ENCODE peak calls at places on chromosomes 2 and 18, in nine cellular contexts. W, A, Q, V, P, S, F, D and R are unnamed samples.

GRCh38 chr2:27307545-27308358 is 493 bp downstream of the UCN start:
- DNase-seq in W (no peak), A (no peak), Q (no peak), V (peak), P (no peak), S (no peak), F (no peak), D (no peak), R (no peak)

GRCh38 chr2:187581125-187581896 is 27.1 kb upstream of the TFPI start:
- DNase-seq in W (no peak), A (no peak), Q (no peak), V (peak), P (no peak), S (peak), F (peak), D (peak), R (no peak)

GRCh38 chr2:805664-806063 is 128.5 kb upstream of the TMEM18 start:
- DNase-seq in W (no peak), A (no peak), Q (no peak), V (no peak), P (no peak), S (no peak), F (no peak), D (no peak), R (no peak)

GRCh38 chr2:201402651-201403573 is 45.8 kb upstream of the FLACC1 start:
- DNase-seq in W (no peak), A (no peak), Q (no peak), V (no peak), P (no peak), S (peak), F (no peak), D (no peak), R (no peak)

GRCh38 chr2:150610670-150611279 is 123.3 kb upstream of the RND3 start:
- DNase-seq in W (no peak), A (no peak), Q (no peak), V (peak), P (no peak), S (peak), F (peak), D (peak), R (no peak)

GRCh38 chr2:10495311-10495987 is 47.3 kb upstream of the ODC1 start:
- DNase-seq in W (no peak), A (no peak), Q (no peak), V (no peak), P (no peak), S (no peak), F (no peak), D (no peak), R (no peak)

GRCh38 chr2:27738349-27739057 is 33.0 kb upstream of the MRPL33 start:
- DNase-seq in W (no peak), A (no peak), Q (no peak), V (no peak), P (no peak), S (no peak), F (no peak), D (no peak), R (no peak)

GRCh38 chr2:234373060-234373459 is 123.8 kb downstream of the ARL4C start:
- DNase-seq in W (no peak), A (no peak), Q (no peak), V (no peak), P (no peak), S (no peak), F (peak), D (no peak), R (no peak)

GRCh38 chr18:49625021-49625691 is 63.3 kb downstream of the LIPG start:
- DNase-seq in W (no peak), A (no peak), Q (no peak), V (no peak), P (no peak), S (no peak), F (no peak), D (no peak), R (no peak)

GRCh38 chr2:64212346-64212745 is 68.1 kb upstream of the PELI1 start:
- DNase-seq in W (no peak), A (peak), Q (no peak), V (no peak), P (no peak), S (peak), F (peak), D (peak), R (no peak)

GRCh38 chr2:134683561-134684112 is 35.2 kb downstream of the TMEM163 start:
- DNase-seq in W (no peak), A (no peak), Q (no peak), V (no peak), P (no peak), S (peak), F (peak), D (no peak), R (no peak)

GRCh38 chr2:74244286-74244685 is 45.9 kb downstream of the MTHFD2 start:
- DNase-seq in W (no peak), A (no peak), Q (no peak), V (no peak), P (no peak), S (no peak), F (no peak), D (no peak), R (no peak)

GRCh38 chr18:63844254-63844653 is 43.3 kb upstream of the SERPINB2 start:
- DNase-seq in W (no peak), A (no peak), Q (no peak), V (no peak), P (no peak), S (peak), F (peak), D (peak), R (no peak)

GRCh38 chr18:22822024-22822423 is 111.1 kb upstream of the RBBP8 start:
- DNase-seq in W (no peak), A (peak), Q (no peak), V (no peak), P (no peak), S (peak), F (peak), D (no peak), R (no peak)

GRCh38 chr2:151258121-151258520 is 3.5 kb downstream of the RBM43 start:
- DNase-seq in W (no peak), A (no peak), Q (no peak), V (no peak), P (no peak), S (peak), F (no peak), D (no peak), R (no peak)

GRCh38 chr2:213766465-213766891 is 482.2 kb downstream of the SPAG16 start:
- DNase-seq in W (no peak), A (no peak), Q (no peak), V (peak), P (no peak), S (peak), F (no peak), D (no peak), R (no peak)

GRCh38 chr18:10232062-10232461 is 222.4 kb upstream of the APCDD1 start:
- DNase-seq in W (no peak), A (no peak), Q (no peak), V (no peak), P (no peak), S (no peak), F (no peak), D (no peak), R (no peak)

GRCh38 chr18:2881088-2881487 is 34.3 kb downstream of the EMILIN2 start:
- DNase-seq in W (no peak), A (no peak), Q (no peak), V (no peak), P (no peak), S (peak), F (no peak), D (no peak), R (no peak)

GRCh38 chr2:69734040-69734611 is 7.8 kb upstream of the ANXA4 start:
- DNase-seq in W (no peak), A (peak), Q (no peak), V (no peak), P (no peak), S (peak), F (peak), D (no peak), R (no peak)

GRCh38 chr2:9770308-9771100 is 72.8 kb upstream of the TAF1B start:
- DNase-seq in W (peak), A (no peak), Q (no peak), V (peak), P (peak), S (peak), F (peak), D (peak), R (peak)

GRCh38 chr2:130916438-130916705 is 79.7 kb downstream of the ARHGEF4 start:
- DNase-seq in W (no peak), A (no peak), Q (no peak), V (no peak), P (no peak), S (no peak), F (no peak), D (no peak), R (no peak)

GRCh38 chr2:24632175-24632574 is 141.1 kb downstream of the NCOA1 start:
- DNase-seq in W (no peak), A (peak), Q (no peak), V (no peak), P (no peak), S (no peak), F (no peak), D (peak), R (no peak)